ENCODE peak calls at places on chromosomes 4 and X, in eight cellular contexts. Z is stimulated activated CD4-positive, alpha-beta T cell treated with anti-CD3 and anti-CD28 coated beads, Interleukin-15, amount 100 ng/mL, for 1 hour; O is bronchial epithelial cell; C is nephron progenitor cell; F is activated CD4-positive, alpha-beta T cell treated with anti-CD3 and anti-CD28 coated beads, Interleukin-2, amount 10 ng/mL, durations not matched to agents 24 days and 14 days; K is GM12864; H is caudate nucleus; M is activated B cell treated with CpG ODN at 0.5 μM for 24 hours. L is an unnamed sample.

GRCh38 chrX:112734250-112734649 is 54.5 kb upstream of the LHFPL1 start:
- DNase-seq in O (no peak), C (no peak), Z (no peak), M (no peak), H (no peak), K (no peak), F (no peak), L (no peak)

GRCh38 chr4:182425302-182425701 is 182.1 kb downstream of the TENM3 start:
- DNase-seq in H (no peak), Z (no peak), M (no peak), F (no peak), K (no peak), O (no peak), C (no peak), L (no peak)

GRCh38 chrX:87702795-87703194 is 185.2 kb downstream of the KLHL4 start:
- DNase-seq in K (no peak), C (no peak), F (no peak), M (no peak), Z (no peak), H (no peak), O (no peak), L (no peak)

GRCh38 chrX:28802625-28803024 is 215.4 kb downstream of the IL1RAPL1 start:
- DNase-seq in M (no peak), K (no peak), F (no peak), C (no peak), Z (no peak), H (no peak), O (no peak), L (no peak)

GRCh38 chr4:533318-534100 is 34.5 kb downstream of the PIGG start:
- DNase-seq in F (no peak), Z (no peak), C (no peak), H (no peak), M (no peak), K (no peak), O (no peak), L (no peak)

GRCh38 chr4:165440415-165440882 is 61.6 kb downstream of the CPE start:
- DNase-seq in O (peak), Z (no peak), M (no peak), K (no peak), H (no peak), C (no peak), F (no peak), L (no peak)

GRCh38 chr4:54513231-54513630 is 144.5 kb upstream of the KIT start:
- DNase-seq in H (no peak), F (no peak), Z (no peak), K (no peak), M (no peak), O (peak), C (no peak), L (no peak)

GRCh38 chr4:147425019-147425418 is 55.9 kb upstream of the EDNRA start:
- DNase-seq in M (no peak), C (no peak), H (no peak), Z (no peak), O (no peak), F (no peak), K (no peak), L (no peak)

GRCh38 chr4:53563824-53564223 is 27.5 kb downstream of the LNX1 start:
- DNase-seq in Z (no peak), C (no peak), F (no peak), O (peak), M (no peak), H (no peak), K (peak), L (peak)

GRCh38 chrX:128020701-128021100 is 31.5 kb downstream of the ACTRT1 start:
- DNase-seq in O (peak), C (no peak), F (no peak), Z (no peak), K (no peak), H (no peak), M (no peak), L (no peak)

GRCh38 chr4:25223770-25224375 is 10.0 kb upstream of the PI4K2B start:
- DNase-seq in F (peak), K (no peak), C (peak), O (peak), M (no peak), Z (no peak), H (no peak), L (no peak)

GRCh38 chr4:139552506-139552905 is 3.5 kb downstream of the SETD7 start:
- DNase-seq in O (no peak), F (no peak), K (no peak), M (no peak), H (no peak), C (no peak), Z (no peak), L (no peak)

GRCh38 chr4:7430368-7430964 is 4.3 kb downstream of the PSAPL1 start:
- DNase-seq in O (peak), M (no peak), C (no peak), Z (no peak), F (no peak), K (no peak), H (no peak), L (no peak)

GRCh38 chr4:42104521-42104920 is 47.9 kb downstream of the BEND4 start:
- DNase-seq in F (no peak), O (peak), H (no peak), M (no peak), C (no peak), Z (no peak), K (no peak), L (no peak)

GRCh38 chrX:56726609-56727008 is 2.4 kb upstream of the NBDY start:
- DNase-seq in O (peak), M (no peak), F (peak), H (no peak), C (no peak), Z (no peak), K (no peak), L (no peak)

GRCh38 chrX:19017271-19017670 is 33.4 kb upstream of the PHKA2 start:
- DNase-seq in O (peak), C (peak), K (no peak), M (no peak), F (no peak), Z (no peak), H (no peak), L (no peak)

GRCh38 chr4:152478456-152479237 is 57.2 kb downstream of the FBXW7 start:
- DNase-seq in O (no peak), K (no peak), H (no peak), F (no peak), C (no peak), M (no peak), Z (no peak), L (no peak)

GRCh38 chr4:8528713-8529112 is 51.5 kb upstream of the GPR78 start:
- DNase-seq in K (no peak), Z (no peak), O (peak), C (no peak), H (no peak), M (no peak), F (no peak), L (no peak)

GRCh38 chrX:47523297-47523696 is 37.7 kb upstream of the ARAF start:
- DNase-seq in M (peak), Z (peak), O (peak), C (peak), F (peak), H (peak), K (peak), L (peak)

GRCh38 chr4:73583661-73584060 is 36.6 kb downstream of the RASSF6 start:
- DNase-seq in F (no peak), Z (no peak), K (no peak), C (no peak), O (no peak), M (no peak), H (no peak), L (no peak)

GRCh38 chrX:111646515-111646914 is 34.5 kb upstream of the ALG13 start:
- DNase-seq in O (peak), H (no peak), M (no peak), K (no peak), F (no peak), Z (no peak), C (no peak), L (no peak)

GRCh38 chr4:30380404-30380998 is 339.7 kb upstream of the PCDH7 start:
- DNase-seq in O (peak), K (peak), M (no peak), H (no peak), Z (no peak), C (peak), F (peak), L (no peak)

GRCh38 chr4:7171191-7171900 is 21.0 kb upstream of the SORCS2 start:
- DNase-seq in C (no peak), M (no peak), H (no peak), O (peak), Z (no peak), K (no peak), F (no peak), L (no peak)

GRCh38 chr4:721261-722171 is 15.9 kb downstream of the PCGF3 start:
- DNase-seq in Z (no peak), O (peak), M (no peak), C (no peak), K (no peak), F (no peak), H (no peak), L (peak)

GRCh38 chrX:149398027-149398426 is 107.1 kb downstream of the IDS start:
- DNase-seq in K (no peak), M (no peak), F (no peak), Z (no peak), O (no peak), C (no peak), H (no peak), L (no peak)

GRCh38 chr4:15562623-15563022 is 92.5 kb downstream of the FBXL5 start:
- DNase-seq in M (no peak), F (no peak), H (no peak), C (no peak), O (peak), Z (no peak), K (no peak), L (no peak)

L was measured in posterior cingulate gyrus.